ENCODE peak calls at places on chromosomes 1 and 21, in four cellular contexts. One of them, this sample, is unnamed.

GRCh38 chr21:29360799-29361765 is 62.4 kb downstream of the BACH1 start:
- DNase-seq in NCI-H1092 treated with DMSO at 0.1 percent for 48 hours: peak; percentile 3
- DNase-seq in fibroblast of pulmonary artery: no peak
- DNase-seq in mammary epithelial cell: peak; percentile 9
- DNase-seq in this sample: no peak

GRCh38 chr1:228304225-228304624 is 96.4 kb downstream of the OBSCN start:
- DNase-seq in mammary epithelial cell: no peak
- DNase-seq in NCI-H1092 treated with DMSO at 0.1 percent for 48 hours: no peak
- DNase-seq in fibroblast of pulmonary artery: no peak
- DNase-seq in this sample: no peak

GRCh38 chr1:245045087-245045881 is 109.5 kb upstream of the KIF26B start:
- DNase-seq in NCI-H1092 treated with DMSO at 0.1 percent for 48 hours: no peak
- DNase-seq in mammary epithelial cell: peak; percentile 70
- DNase-seq in fibroblast of pulmonary artery: peak; percentile 42
- DNase-seq in this sample: no peak

GRCh38 chr1:15954316-15954715 is 21.6 kb downstream of the ZBTB17 start:
- DNase-seq in mammary epithelial cell: no peak
- DNase-seq in fibroblast of pulmonary artery: no peak
- DNase-seq in NCI-H1092 treated with DMSO at 0.1 percent for 48 hours: no peak
- DNase-seq in this sample: no peak

GRCh38 chr1:175788586-175789252 is 45.3 kb upstream of the TNR start:
- DNase-seq in NCI-H1092 treated with DMSO at 0.1 percent for 48 hours: no peak
- DNase-seq in mammary epithelial cell: no peak
- DNase-seq in fibroblast of pulmonary artery: no peak
- DNase-seq in this sample: no peak

GRCh38 chr1:47911892-47912291 is 85.3 kb downstream of the TRABD2B start:
- DNase-seq in mammary epithelial cell: no peak
- DNase-seq in fibroblast of pulmonary artery: no peak
- DNase-seq in NCI-H1092 treated with DMSO at 0.1 percent for 48 hours: no peak
- DNase-seq in this sample: no peak

GRCh38 chr1:45246760-45247159 is 40.4 kb upstream of the ZSWIM5 start:
- DNase-seq in mammary epithelial cell: peak; percentile 62
- DNase-seq in NCI-H1092 treated with DMSO at 0.1 percent for 48 hours: no peak
- DNase-seq in fibroblast of pulmonary artery: peak; percentile 94
- DNase-seq in this sample: no peak

GRCh38 chr1:109914587-109915240 is 4.1 kb downstream of the CSF1 start:
- DNase-seq in mammary epithelial cell: no peak
- DNase-seq in fibroblast of pulmonary artery: no peak
- DNase-seq in NCI-H1092 treated with DMSO at 0.1 percent for 48 hours: no peak
- DNase-seq in this sample: no peak

GRCh38 chr21:36260030-36260787 is 59.8 kb upstream of the MORC3 start:
- DNase-seq in fibroblast of pulmonary artery: peak; percentile 81
- DNase-seq in NCI-H1092 treated with DMSO at 0.1 percent for 48 hours: peak; percentile 49
- DNase-seq in mammary epithelial cell: peak; percentile 51
- DNase-seq in this sample: peak; percentile 56

GRCh38 chr21:33847586-33848251 is 67.9 kb downstream of the ATP5PO start:
- DNase-seq in fibroblast of pulmonary artery: no peak
- DNase-seq in NCI-H1092 treated with DMSO at 0.1 percent for 48 hours: no peak
- DNase-seq in mammary epithelial cell: no peak
- DNase-seq in this sample: no peak

GRCh38 chr1:235917267-235917811 is 50.6 kb upstream of the LYST start:
- DNase-seq in fibroblast of pulmonary artery: peak; percentile 99
- DNase-seq in NCI-H1092 treated with DMSO at 0.1 percent for 48 hours: peak; percentile 39
- DNase-seq in mammary epithelial cell: peak; percentile 100
- DNase-seq in this sample: peak; percentile 96

GRCh38 chr1:116334015-116334547 is 39.0 kb upstream of the ATP1A1 start:
- DNase-seq in mammary epithelial cell: peak; percentile 72
- DNase-seq in NCI-H1092 treated with DMSO at 0.1 percent for 48 hours: peak; percentile 8
- DNase-seq in fibroblast of pulmonary artery: peak; percentile 58
- DNase-seq in this sample: no peak

GRCh38 chr21:41958886-41959563 is 5.2 kb upstream of the C2CD2 start:
- DNase-seq in mammary epithelial cell: peak; percentile 81
- DNase-seq in NCI-H1092 treated with DMSO at 0.1 percent for 48 hours: no peak
- DNase-seq in fibroblast of pulmonary artery: no peak
- DNase-seq in this sample: no peak

GRCh38 chr1:33383974-33384767 is 46.7 kb downstream of the PHC2 start:
- DNase-seq in mammary epithelial cell: peak; percentile 59
- DNase-seq in fibroblast of pulmonary artery: peak; percentile 71
- DNase-seq in NCI-H1092 treated with DMSO at 0.1 percent for 48 hours: no peak
- DNase-seq in this sample: peak; percentile 74

GRCh38 chr1:111880866-111881837 is 108.3 kb downstream of the KCND3 start:
- DNase-seq in NCI-H1092 treated with DMSO at 0.1 percent for 48 hours: peak; percentile 98
- DNase-seq in fibroblast of pulmonary artery: no peak
- DNase-seq in mammary epithelial cell: no peak
- DNase-seq in this sample: peak; percentile 99

GRCh38 chr21:45511007-45511406 is 31.2 kb downstream of the SLC19A1 start:
- DNase-seq in NCI-H1092 treated with DMSO at 0.1 percent for 48 hours: no peak
- DNase-seq in fibroblast of pulmonary artery: no peak
- DNase-seq in mammary epithelial cell: no peak
- DNase-seq in this sample: no peak

This sample was measured in DMS79 treated with DMSO at 0.1 percent for 48 hours.